ENCODE peak calls at places on chromosomes 13 and 19, in five cellular contexts. G is heart right ventricle, V is ascending aorta, E is psoas muscle, P is fibroblast of lung. D is an unnamed sample. For H3K4me1, the result is how much of the 10 kb centered on the place peaks cover.

GRCh38 chr13:38226496-38226895 is 123.2 kb upstream of the UFM1 start:
- DNase-seq in G (no peak), V (no peak), E (no peak), P (no peak), D (no peak)

GRCh38 chr13:91722267-91722884 is 324.0 kb downstream of the GPC5 start:
- DNase-seq in G (no peak), V (no peak), E (no peak), P (peak), D (no peak)

GRCh38 chr19:19160489-19161035 is 9.5 kb downstream of the MEF2B start:
- DNase-seq in G (no peak), V (no peak), E (no peak), P (no peak), D (no peak)

GRCh38 chr13:30314562-30314961 is 7.2 kb upstream of the KATNAL1 start:
- DNase-seq in G (no peak), V (no peak), E (no peak), P (no peak), D (no peak)

GRCh38 chr19:14517840-14518505 is at the start of gene DNAJB1:
- DNase-seq in G (peak), V (peak), E (peak), P (peak), D (peak)

GRCh38 chr19:21440321-21440720 is 43.4 kb downstream of the ZNF493 start:
- DNase-seq in G (no peak), V (no peak), E (no peak), P (no peak), D (no peak)

GRCh38 chr19:996051-996838 is 4.0 kb upstream of the GRIN3B start:
- DNase-seq in G (no peak), V (no peak), E (no peak), P (peak), D (peak)

GRCh38 chr19:47176071-47176626 is 45.5 kb downstream of the SAE1 start:
- DNase-seq in G (no peak), V (no peak), E (no peak), P (peak), D (no peak)

GRCh38 chr19:34274827-34275625 is 20.7 kb downstream of the GARRE1 start:
- DNase-seq in G (no peak), V (no peak), E (no peak), P (peak), D (no peak)

GRCh38 chr13:48158290-48158689 is 63.4 kb upstream of the MED4 start:
- DNase-seq in G (no peak), V (no peak), E (no peak), P (no peak), D (peak)

GRCh38 chr13:39110518-39111097 is 72.4 kb downstream of the NHLRC3 start:
- DNase-seq in G (no peak), V (no peak), E (no peak), P (no peak), D (no peak)

GRCh38 chr13:99215466-99215865 is 14.8 kb downstream of the UBAC2 start:
- DNase-seq in G (no peak), V (no peak), E (no peak), P (no peak), D (peak)

GRCh38 chr13:37701972-37702371 is 103.4 kb upstream of the POSTN start:
- DNase-seq in G (no peak), V (peak), E (no peak), P (peak), D (no peak)

GRCh38 chr13:112980441-112980840 is 11.4 kb downstream of the MCF2L start:
- DNase-seq in G (no peak), V (no peak), E (no peak), P (no peak), D (no peak)

GRCh38 chr19:23439623-23440022 is 44.4 kb upstream of the ZNF91 start:
- DNase-seq in G (no peak), V (no peak), E (no peak), P (no peak), D (no peak)

GRCh38 chr19:23437901-23438300 is 42.6 kb upstream of the ZNF91 start:
- DNase-seq in G (no peak), V (no peak), E (no peak), P (no peak), D (no peak)

GRCh38 chr19:23440207-23440606 is 44.9 kb upstream of the ZNF91 start:
- DNase-seq in G (no peak), V (no peak), E (no peak), P (no peak), D (no peak)

GRCh38 chr19:23436944-23437343 is 41.7 kb upstream of the ZNF91 start:
- DNase-seq in G (no peak), V (no peak), E (no peak), P (no peak), D (no peak)

DNA sequence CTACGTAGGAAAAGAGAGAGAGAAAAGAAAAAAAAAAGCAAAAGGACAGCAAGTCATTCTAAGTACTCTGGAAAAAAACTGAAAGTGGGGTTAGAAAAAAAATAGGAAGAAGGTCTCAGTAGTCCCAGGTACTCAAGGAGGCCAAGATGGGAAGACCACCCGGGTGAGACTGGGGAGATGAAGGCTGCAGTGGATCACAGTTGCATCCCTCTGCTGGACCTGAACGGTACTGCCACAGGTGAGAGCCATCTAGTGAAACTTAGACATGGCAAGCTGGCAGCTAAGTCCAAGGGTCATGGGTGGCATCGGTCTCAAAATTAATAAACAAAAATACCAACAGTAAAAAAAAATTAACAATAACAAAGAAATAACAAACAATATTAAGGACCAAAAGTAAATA is 41.0 kb upstream of the ZNF91 start:
- DNase-seq in G (no peak), V (no peak), E (no peak), P (no peak), D (no peak)
- TF ChIP-seq CTCF in G (peak), V (no peak), E (no peak), P (peak), D (no peak)

DNA sequence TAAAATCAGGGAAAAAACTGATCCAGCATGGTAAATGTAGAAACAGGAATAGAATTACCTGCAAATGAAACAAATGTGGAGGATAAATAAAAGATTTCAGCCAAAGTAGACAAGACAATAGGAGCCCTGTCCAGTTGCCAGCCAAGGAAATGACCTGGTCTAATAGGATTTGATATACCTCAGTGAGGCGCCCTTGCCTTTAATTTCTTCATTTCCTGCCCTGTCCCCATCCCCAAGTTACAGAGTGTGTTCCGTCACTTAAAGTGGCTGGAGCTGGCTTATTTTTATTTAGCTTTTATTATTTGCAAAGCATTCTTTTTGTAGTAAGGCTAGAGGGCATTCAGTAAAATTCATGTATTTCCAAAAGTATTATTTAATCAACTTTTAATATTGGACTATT is 1022.0 kb downstream of the EFNB2 start:
- DNase-seq in G (no peak), V (no peak), E (no peak), P (no peak), D (no peak)
- H3K4me1 ChIP-seq in G (under half), V (under half), E (under half), P (under half), D (under half)

GRCh38 chr13:27170521-27171243 is 929 bp downstream of the USP12 start:
- DNase-seq in G (peak), V (peak), E (peak), P (no peak), D (peak)
- TF ChIP-seq CTCF in G (no peak), V (no peak), E (no peak), P (no peak), D (no peak)

GRCh38 chr13:27440408-27440807 is 10.0 kb downstream of the MTIF3 start:
- DNase-seq in G (no peak), V (no peak), E (no peak), P (no peak), D (no peak)
- H3K4me1 ChIP-seq in G (under half), V (under half), E (under half), P (under half), D (under half)

GRCh38 chr13:74009100-74009668 is 125.0 kb downstream of the KLF12 start:
- DNase-seq in G (no peak), V (no peak), E (no peak), P (no peak), D (no peak)

GRCh38 chr13:74017301-74018092 is 116.7 kb downstream of the KLF12 start:
- DNase-seq in G (no peak), V (no peak), E (no peak), P (no peak), D (no peak)

DNA sequence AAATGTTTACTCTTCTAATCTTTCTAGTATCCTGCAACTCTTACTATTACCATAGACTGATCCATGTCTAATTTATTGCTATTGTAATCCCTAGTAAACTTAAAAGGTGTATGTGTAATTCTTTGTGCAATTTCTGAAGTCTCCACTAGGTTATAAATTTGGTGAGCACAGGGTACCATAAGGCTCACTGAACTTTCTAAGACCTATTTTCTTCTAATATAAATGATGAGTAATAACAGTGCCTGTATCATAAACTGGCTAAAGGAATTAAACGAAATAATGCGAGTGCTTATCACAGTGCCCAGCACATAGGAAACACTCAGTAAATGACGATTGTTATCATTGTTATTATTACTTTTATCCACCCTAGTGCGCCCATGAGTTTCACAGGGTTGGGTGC is 119.1 kb downstream of the KLF12 start:
- DNase-seq in G (no peak), V (no peak), E (no peak), P (peak), D (no peak)
- TF ChIP-seq CTCF in G (no peak), V (no peak), E (no peak), P (peak), D (no peak)

GRCh38 chr19:58516964-58517833 is 2.4 kb downstream of the ZBTB45 start:
- DNase-seq in G (no peak), V (no peak), E (no peak), P (no peak), D (no peak)

GRCh38 chr19:58519355-58520256 is at the start of gene ZBTB45:
- DNase-seq in G (peak), V (peak), E (peak), P (peak), D (peak)

GRCh38 chr19:58519087-58519354 is 589 bp downstream of the ZBTB45 start:
- DNase-seq in G (peak), V (peak), E (peak), P (peak), D (no peak)

GRCh38 chr19:58520257-58520599 is 618 bp upstream of the ZBTB45 start:
- DNase-seq in G (no peak), V (no peak), E (no peak), P (no peak), D (no peak)

DNA sequence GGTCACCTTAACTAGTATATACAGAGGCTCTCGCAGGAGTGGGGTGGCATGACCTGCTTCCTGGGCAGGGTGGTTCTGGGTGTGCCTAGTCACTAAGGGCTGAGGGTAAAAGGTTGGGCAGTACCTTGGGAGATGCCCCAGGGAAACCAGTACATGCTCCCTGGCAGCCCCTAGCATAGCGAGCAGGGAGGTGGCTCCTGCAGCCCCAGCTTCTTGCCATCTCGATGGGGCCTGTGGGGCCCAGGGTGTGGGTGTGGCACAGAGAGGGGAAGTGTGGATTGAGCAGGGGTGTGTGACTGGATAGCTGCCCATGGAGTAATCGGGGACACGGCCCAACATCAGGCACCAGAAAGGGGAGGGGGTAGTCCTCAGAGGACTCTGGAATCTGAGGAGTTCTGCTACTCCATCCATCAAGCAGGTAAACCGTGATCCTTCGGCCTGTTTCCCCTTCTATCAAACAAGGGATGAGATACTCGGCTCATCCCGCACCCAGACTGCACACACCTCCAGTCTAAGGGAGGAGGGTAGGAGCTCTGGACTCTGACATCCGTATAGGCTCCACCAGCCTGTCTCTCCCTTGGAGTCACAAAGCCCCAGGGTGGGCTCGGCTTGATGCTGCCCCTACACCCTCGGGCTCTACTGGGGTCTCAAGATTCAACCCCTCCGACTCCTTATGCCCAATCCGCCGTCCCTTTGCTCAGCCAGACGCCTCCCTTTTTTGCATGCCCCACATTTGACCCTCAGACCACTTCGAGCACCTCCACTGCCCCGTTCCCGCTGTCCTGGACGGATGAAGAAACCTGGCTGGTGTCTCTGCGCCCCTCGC is 1.1 kb downstream of the ZBTB45 start:
- DNase-seq in G (no peak), V (no peak), E (no peak), P (no peak), D (no peak)
- H3K4me1 ChIP-seq in G (under half), V (under half), E (under half), P (under half), D (half or more)

GRCh38 chr19:11012507-11012906 is 51.7 kb downstream of the SMARCA4 start:
- DNase-seq in G (no peak), V (no peak), E (no peak), P (no peak), D (no peak)

GRCh38 chr19:11013771-11014170 is 52.9 kb downstream of the SMARCA4 start:
- DNase-seq in G (no peak), V (no peak), E (no peak), P (no peak), D (no peak)

GRCh38 chr19:11016591-11016990 is 55.8 kb downstream of the SMARCA4 start:
- DNase-seq in G (peak), V (no peak), E (no peak), P (no peak), D (no peak)

GRCh38 chr19:11017275-11018035 is 56.6 kb downstream of the SMARCA4 start:
- DNase-seq in G (no peak), V (no peak), E (no peak), P (no peak), D (peak)

GRCh38 chr19:11014403-11014911 is 53.6 kb downstream of the SMARCA4 start:
- DNase-seq in G (no peak), V (no peak), E (no peak), P (no peak), D (no peak)
- TF ChIP-seq CTCF in G (no peak), V (no peak), E (no peak), P (peak), D (no peak)

DNA sequence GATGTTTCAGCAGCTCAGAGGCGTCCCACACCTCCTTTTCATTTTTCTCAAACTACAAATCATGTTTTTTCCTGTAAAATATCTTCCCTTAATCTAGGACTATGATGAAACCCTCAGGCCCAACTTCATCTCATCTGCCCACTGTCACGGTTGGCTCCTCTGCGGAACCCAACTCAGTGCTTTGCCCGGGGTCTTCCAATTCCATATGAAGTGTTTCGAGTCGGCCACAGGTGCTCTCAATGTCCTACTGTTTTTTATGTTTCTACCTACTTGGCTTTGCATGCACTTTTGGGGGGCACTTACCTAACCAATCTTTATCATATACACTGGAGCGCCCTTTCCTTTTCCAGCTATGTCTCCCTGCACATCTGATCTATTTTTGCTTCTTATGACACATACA is 28.1 kb downstream of the COL4A1 start:
- DNase-seq in G (no peak), V (no peak), E (no peak), P (no peak), D (no peak)
- H3K4me1 ChIP-seq in G (half or more), V (under half), E (under half), P (under half), D (under half)

GRCh38 chr19:4428326-4428975 is 26.0 kb downstream of the CHAF1A start:
- DNase-seq in G (no peak), V (no peak), E (no peak), P (no peak), D (no peak)
- TF ChIP-seq CTCF in G (no peak), V (no peak), E (no peak), P (no peak), D (no peak)